ENCODE peak calls at places on chromosome X, in eight cellular contexts. D is GM13977, V is cardiac muscle cell, X is BE2C, N is stomach, Y is K562, P is HCT116, Q is transverse colon. U is an unnamed sample.

GRCh38 chrX:72018277-72019112 is 107.8 kb downstream of the NHSL2 start:
- DNase-seq in N (peak), D (peak), V (peak), X (peak), Y (peak), P (peak), Q (peak), U (peak)

GRCh38 chrX:27767387-27767786 is 40.4 kb upstream of the MAGEB10 start:
- DNase-seq in Q (no peak), Y (no peak), V (no peak), N (no peak), X (no peak), D (no peak), P (no peak), U (no peak)

GRCh38 chrX:121161501-121161933 is 114.1 kb downstream of the GLUD2 start:
- DNase-seq in V (no peak), P (no peak), Y (peak), N (no peak), Q (no peak), X (no peak), D (no peak), U (no peak)

GRCh38 chrX:72572248-72573157 is at the start of gene HDAC8:
- DNase-seq in P (peak), Q (peak), Y (peak), V (peak), D (peak), X (peak), N (peak), U (peak)

GRCh38 chrX:13197961-13198761 is 121.7 kb downstream of the ATXN3L start:
- DNase-seq in V (no peak), X (no peak), P (no peak), Y (no peak), D (no peak), Q (no peak), N (no peak), U (no peak)

GRCh38 chrX:134368140-134368539 is 91.8 kb upstream of the HPRT1 start:
- DNase-seq in P (no peak), N (no peak), Q (no peak), X (no peak), V (no peak), D (no peak), Y (no peak), U (no peak)

GRCh38 chrX:45668686-45669443 is 468.2 kb upstream of the DIPK2B start:
- DNase-seq in D (no peak), V (no peak), Q (no peak), Y (no peak), N (no peak), P (peak), X (no peak), U (no peak)

GRCh38 chrX:47026198-47026597 is 52.0 kb upstream of the RGN start:
- DNase-seq in Q (no peak), V (no peak), X (no peak), P (no peak), Y (no peak), N (no peak), D (no peak), U (no peak)

GRCh38 chrX:791479-792034 is 161.0 kb downstream of the SHOX start:
- DNase-seq in D (no peak), Y (no peak), P (no peak), N (no peak), V (no peak), Q (no peak), X (no peak), U (no peak)

GRCh38 chrX:67693928-67694327 is 150.1 kb downstream of the AR start:
- DNase-seq in Q (no peak), D (no peak), Y (no peak), N (no peak), X (no peak), P (no peak), V (no peak), U (no peak)

GRCh38 chrX:88746925-88747324 is at the start of gene CPXCR1:
- DNase-seq in N (no peak), X (no peak), P (no peak), D (no peak), Q (no peak), V (no peak), Y (no peak), U (no peak)

GRCh38 chrX:47229427-47229826 is 3.4 kb upstream of the USP11 start:
- DNase-seq in D (no peak), X (no peak), N (no peak), V (no peak), Y (no peak), Q (no peak), P (no peak), U (peak)

GRCh38 chrX:65491620-65492019 is 43.0 kb downstream of the LAS1L start:
- DNase-seq in V (no peak), X (no peak), Y (no peak), N (no peak), D (no peak), P (no peak), Q (no peak), U (no peak)

GRCh38 chrX:53089224-53089842 is 4.6 kb upstream of the KANTR start:
- DNase-seq in D (peak), N (peak), X (peak), V (peak), P (peak), Y (peak), Q (peak), U (no peak)

GRCh38 chrX:135595543-135595942 is 75.1 kb downstream of the INTS6L start:
- DNase-seq in D (no peak), Y (no peak), X (no peak), Q (no peak), V (no peak), P (no peak), N (no peak), U (no peak)

GRCh38 chrX:110284159-110284558 is 33.7 kb downstream of the AMMECR1 start:
- DNase-seq in N (no peak), P (no peak), D (no peak), Y (no peak), X (no peak), V (no peak), Q (no peak), U (no peak)

GRCh38 chrX:133390647-133391046 is 24.6 kb downstream of the GPC4 start:
- DNase-seq in Q (peak), V (no peak), D (no peak), N (peak), P (no peak), X (no peak), Y (no peak), U (no peak)

GRCh38 chrX:153669174-153669890 is 4.3 kb downstream of the PNCK start:
- DNase-seq in Y (peak), V (peak), X (peak), P (no peak), D (peak), N (no peak), Q (no peak), U (peak)

DNA sequence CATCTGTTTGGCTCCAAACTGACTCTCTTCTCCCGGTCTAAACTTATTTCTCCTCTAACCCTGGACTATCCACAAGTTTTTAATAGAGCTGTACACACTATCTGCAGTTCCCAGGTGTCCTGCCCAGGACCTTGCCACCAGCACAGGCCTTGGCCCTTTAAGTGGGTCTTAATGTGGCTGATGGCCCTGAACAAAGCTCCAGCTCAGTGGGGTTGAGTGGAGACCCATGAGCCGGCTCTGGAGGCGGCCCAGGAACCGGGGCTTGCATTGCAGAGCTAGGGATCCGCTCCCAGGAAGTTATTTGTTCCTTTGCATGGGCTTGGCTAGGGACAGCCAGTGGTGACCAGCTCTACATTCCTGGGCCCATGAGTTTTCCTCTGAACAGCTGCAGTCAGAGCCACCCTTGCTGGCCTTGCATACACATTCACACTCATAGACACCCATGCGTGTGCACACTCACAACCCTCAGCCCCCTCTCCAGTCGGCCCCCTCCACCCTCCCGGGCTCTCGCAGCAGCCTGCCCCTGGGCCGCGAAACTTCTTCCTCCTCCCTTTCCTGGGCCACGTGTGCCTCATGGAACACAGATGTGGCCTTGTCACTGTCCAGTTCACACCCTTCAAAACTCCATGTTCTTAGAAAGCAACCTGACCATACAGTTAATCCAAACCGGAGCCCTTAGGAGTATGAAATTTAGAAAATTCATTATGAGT is 58.2 kb downstream of the GPR143 start:
- DNase-seq in Y (no peak), Q (no peak), N (no peak), D (no peak), X (no peak), V (no peak), P (no peak), U (no peak)
- TF ChIP-seq CTCF in Y (no peak), Q (no peak), N (no peak), D (no peak), X (no peak), V (no peak), P (no peak), U (no peak)

GRCh38 chrX:8673211-8673610 is 58.7 kb downstream of the ANOS1 start:
- DNase-seq in D (no peak), V (no peak), N (no peak), Y (no peak), X (no peak), Q (no peak), P (no peak), U (no peak)
- TF ChIP-seq CTCF in D (no peak), V (no peak), N (no peak), Y (no peak), X (no peak), Q (no peak), P (no peak), U (no peak)

DNA sequence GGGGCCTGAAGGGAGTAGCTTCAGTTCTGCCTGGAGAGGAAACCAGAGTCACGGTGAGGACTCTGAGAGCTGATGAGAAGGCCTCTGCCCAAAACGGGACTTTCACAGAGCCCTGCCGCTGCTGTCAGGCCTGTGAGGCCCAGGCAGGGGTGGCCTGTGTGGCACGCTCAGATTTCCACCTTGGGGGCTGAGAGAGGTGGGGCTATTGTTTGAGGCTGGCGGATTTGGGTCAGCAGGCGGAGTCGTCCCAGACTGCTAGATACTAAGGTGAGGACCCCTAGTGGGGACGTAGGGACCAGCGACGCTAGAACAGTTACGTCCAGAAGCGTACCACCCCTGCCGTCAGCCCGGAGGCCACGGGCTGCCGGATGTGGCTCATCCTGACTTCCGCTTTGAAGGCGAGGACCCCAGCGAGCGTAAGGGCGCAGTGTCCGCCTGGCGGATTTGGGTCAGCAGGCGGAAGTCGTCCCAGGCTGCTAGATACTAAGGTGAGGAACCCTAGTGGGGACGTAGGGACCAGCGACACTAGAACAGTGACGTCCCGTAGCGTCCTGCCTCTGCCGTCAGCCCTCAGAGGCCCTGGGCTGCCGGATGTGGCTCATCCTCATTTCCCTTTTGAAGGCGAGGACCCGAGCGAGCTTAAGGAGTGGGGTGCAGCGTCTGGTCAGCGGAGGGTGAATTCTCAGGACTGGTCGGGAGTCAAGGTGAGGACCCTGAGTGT is at the start of gene MAGEB1:
- DNase-seq in N (no peak), V (no peak), Q (no peak), Y (peak), D (no peak), P (peak), X (no peak), U (peak)
- TF ChIP-seq CTCF in N (no peak), V (no peak), Q (no peak), Y (peak), D (no peak), P (no peak), X (no peak), U (no peak)

GRCh38 chrX:56281789-56282188 is 49.6 kb downstream of the KLF8 start:
- DNase-seq in P (peak), Q (no peak), X (no peak), N (no peak), V (peak), Y (no peak), D (no peak), U (no peak)
- TF ChIP-seq CTCF in P (peak), Q (no peak), X (peak), N (no peak), V (peak), Y (peak), D (peak), U (no peak)

GRCh38 chrX:30275498-30275897 is 28.6 kb downstream of the MAGEB1 start:
- DNase-seq in N (no peak), P (peak), Y (no peak), D (no peak), X (no peak), V (peak), Q (no peak), U (no peak)
- TF ChIP-seq CTCF in N (no peak), P (peak), Y (peak), D (peak), X (no peak), V (peak), Q (no peak), U (no peak)

U was measured in kidney.